ENCODE peak calls at places on chromosomes 13 and 19, in ten cellular contexts. One of them, this sample, is unnamed.

GRCh38 chr19:11179716-11180297 is 17.5 kb downstream of the KANK2 start:
- DNase-seq in nephron progenitor cell: no peak
- DNase-seq in left ventricle myocardium inferior: no peak
- DNase-seq in lower leg skin: no peak
- DNase-seq in GM20000: peak
- DNase-seq in HFF-Myc: no peak
- DNase-seq in RWPE2: no peak
- DNase-seq in uterus: no peak
- DNase-seq in psoas muscle: no peak
- DNase-seq in Peyer's patch: peak
- DNase-seq in this sample: no peak

GRCh38 chr13:39037410-39037879 is 444 bp downstream of the PROSER1 start:
- DNase-seq in uterus: no peak
- DNase-seq in left ventricle myocardium inferior: no peak
- DNase-seq in GM20000: no peak
- DNase-seq in nephron progenitor cell: no peak
- DNase-seq in RWPE2: no peak
- DNase-seq in psoas muscle: no peak
- DNase-seq in lower leg skin: peak
- DNase-seq in Peyer's patch: no peak
- DNase-seq in HFF-Myc: no peak
- DNase-seq in this sample: no peak

GRCh38 chr13:62194371-62194770 is 778.7 kb upstream of the PCDH20 start:
- DNase-seq in lower leg skin: no peak
- DNase-seq in Peyer's patch: no peak
- DNase-seq in nephron progenitor cell: no peak
- DNase-seq in uterus: no peak
- DNase-seq in psoas muscle: no peak
- DNase-seq in HFF-Myc: no peak
- DNase-seq in GM20000: no peak
- DNase-seq in left ventricle myocardium inferior: no peak
- DNase-seq in RWPE2: no peak
- DNase-seq in this sample: no peak

GRCh38 chr13:25300861-25301346 is 521 bp upstream of the NUP58 start:
- DNase-seq in uterus: peak
- DNase-seq in RWPE2: no peak
- DNase-seq in left ventricle myocardium inferior: peak
- DNase-seq in Peyer's patch: no peak
- DNase-seq in nephron progenitor cell: no peak
- DNase-seq in lower leg skin: no peak
- DNase-seq in GM20000: no peak
- DNase-seq in psoas muscle: peak
- DNase-seq in HFF-Myc: no peak
- DNase-seq in this sample: no peak

GRCh38 chr19:372306-372890 is 27.8 kb upstream of the MIER2 start:
- DNase-seq in psoas muscle: peak
- DNase-seq in RWPE2: no peak
- DNase-seq in left ventricle myocardium inferior: peak
- DNase-seq in HFF-Myc: peak
- DNase-seq in GM20000: no peak
- DNase-seq in nephron progenitor cell: no peak
- DNase-seq in uterus: no peak
- DNase-seq in lower leg skin: no peak
- DNase-seq in Peyer's patch: no peak
- DNase-seq in this sample: peak

GRCh38 chr13:49641810-49642291 is 13.5 kb downstream of the ARL11 start:
- DNase-seq in psoas muscle: peak
- DNase-seq in nephron progenitor cell: no peak
- DNase-seq in left ventricle myocardium inferior: peak
- DNase-seq in lower leg skin: peak
- DNase-seq in HFF-Myc: peak
- DNase-seq in Peyer's patch: no peak
- DNase-seq in RWPE2: no peak
- DNase-seq in GM20000: no peak
- DNase-seq in uterus: no peak
- DNase-seq in this sample: no peak

GRCh38 chr19:57914517-57914916 is 1.9 kb downstream of the ZNF417 start:
- DNase-seq in Peyer's patch: no peak
- DNase-seq in psoas muscle: no peak
- DNase-seq in uterus: no peak
- DNase-seq in lower leg skin: no peak
- DNase-seq in RWPE2: no peak
- DNase-seq in left ventricle myocardium inferior: no peak
- DNase-seq in GM20000: no peak
- DNase-seq in HFF-Myc: no peak
- DNase-seq in nephron progenitor cell: no peak
- DNase-seq in this sample: no peak

GRCh38 chr19:5718579-5719273 is 1.2 kb downstream of the LONP1 start:
- DNase-seq in Peyer's patch: no peak
- DNase-seq in GM20000: peak
- DNase-seq in lower leg skin: no peak
- DNase-seq in RWPE2: no peak
- DNase-seq in left ventricle myocardium inferior: no peak
- DNase-seq in uterus: no peak
- DNase-seq in nephron progenitor cell: no peak
- DNase-seq in psoas muscle: no peak
- DNase-seq in HFF-Myc: no peak
- DNase-seq in this sample: no peak

GRCh38 chr13:105678072-105678471 is 857.4 kb downstream of the EFNB2 start:
- DNase-seq in nephron progenitor cell: no peak
- DNase-seq in HFF-Myc: no peak
- DNase-seq in Peyer's patch: no peak
- DNase-seq in lower leg skin: no peak
- DNase-seq in GM20000: no peak
- DNase-seq in left ventricle myocardium inferior: no peak
- DNase-seq in RWPE2: no peak
- DNase-seq in psoas muscle: no peak
- DNase-seq in uterus: no peak
- DNase-seq in this sample: no peak

GRCh38 chr13:30704596-30704995 is 30.7 kb upstream of the ALOX5AP start:
- DNase-seq in Peyer's patch: no peak
- DNase-seq in left ventricle myocardium inferior: no peak
- DNase-seq in HFF-Myc: no peak
- DNase-seq in RWPE2: no peak
- DNase-seq in psoas muscle: no peak
- DNase-seq in GM20000: no peak
- DNase-seq in uterus: no peak
- DNase-seq in nephron progenitor cell: no peak
- DNase-seq in lower leg skin: no peak
- DNase-seq in this sample: peak

GRCh38 chr13:112670118-112670517 is 19.7 kb upstream of the ATP11A start:
- DNase-seq in Peyer's patch: no peak
- DNase-seq in GM20000: no peak
- DNase-seq in RWPE2: no peak
- DNase-seq in nephron progenitor cell: no peak
- DNase-seq in HFF-Myc: no peak
- DNase-seq in lower leg skin: no peak
- DNase-seq in uterus: no peak
- DNase-seq in psoas muscle: no peak
- DNase-seq in left ventricle myocardium inferior: no peak
- DNase-seq in this sample: no peak

GRCh38 chr19:45745606-45746005 is 12.4 kb downstream of the MEIOSIN start:
- DNase-seq in Peyer's patch: no peak
- DNase-seq in RWPE2: no peak
- DNase-seq in nephron progenitor cell: no peak
- DNase-seq in uterus: no peak
- DNase-seq in psoas muscle: no peak
- DNase-seq in HFF-Myc: no peak
- DNase-seq in lower leg skin: no peak
- DNase-seq in left ventricle myocardium inferior: no peak
- DNase-seq in GM20000: no peak
- DNase-seq in this sample: no peak

GRCh38 chr19:13241321-13242104 is 91.3 kb downstream of the IER2 start:
- DNase-seq in uterus: no peak
- DNase-seq in GM20000: no peak
- DNase-seq in nephron progenitor cell: no peak
- DNase-seq in Peyer's patch: peak
- DNase-seq in psoas muscle: no peak
- DNase-seq in RWPE2: no peak
- DNase-seq in lower leg skin: no peak
- DNase-seq in HFF-Myc: no peak
- DNase-seq in left ventricle myocardium inferior: no peak
- DNase-seq in this sample: no peak
- TF ChIP-seq CTCF in uterus: no peak
- TF ChIP-seq CTCF in GM20000: peak
- TF ChIP-seq CTCF in nephron progenitor cell: no peak
- TF ChIP-seq CTCF in Peyer's patch: no peak
- TF ChIP-seq CTCF in psoas muscle: no peak
- TF ChIP-seq CTCF in RWPE2: no peak
- TF ChIP-seq CTCF in lower leg skin: no peak
- TF ChIP-seq CTCF in HFF-Myc: no peak
- TF ChIP-seq CTCF in left ventricle myocardium inferior: no peak
- TF ChIP-seq CTCF in this sample: no peak

GRCh38 chr19:21912654-21913053 is 76.7 kb upstream of the ZNF43 start:
- DNase-seq in left ventricle myocardium inferior: no peak
- DNase-seq in uterus: no peak
- DNase-seq in GM20000: no peak
- DNase-seq in HFF-Myc: no peak
- DNase-seq in lower leg skin: no peak
- DNase-seq in nephron progenitor cell: no peak
- DNase-seq in Peyer's patch: no peak
- DNase-seq in psoas muscle: no peak
- DNase-seq in RWPE2: no peak
- DNase-seq in this sample: no peak
- TF ChIP-seq CTCF in left ventricle myocardium inferior: no peak
- TF ChIP-seq CTCF in uterus: no peak
- TF ChIP-seq CTCF in GM20000: no peak
- TF ChIP-seq CTCF in HFF-Myc: no peak
- TF ChIP-seq CTCF in lower leg skin: no peak
- TF ChIP-seq CTCF in nephron progenitor cell: no peak
- TF ChIP-seq CTCF in Peyer's patch: no peak
- TF ChIP-seq CTCF in psoas muscle: no peak
- TF ChIP-seq CTCF in RWPE2: no peak
- TF ChIP-seq CTCF in this sample: no peak

GRCh38 chr13:41654800-41655199 is 197.4 kb downstream of the RGCC start:
- DNase-seq in GM20000: no peak
- DNase-seq in left ventricle myocardium inferior: no peak
- DNase-seq in lower leg skin: no peak
- DNase-seq in HFF-Myc: no peak
- DNase-seq in RWPE2: no peak
- DNase-seq in nephron progenitor cell: no peak
- DNase-seq in Peyer's patch: no peak
- DNase-seq in uterus: no peak
- DNase-seq in psoas muscle: no peak
- DNase-seq in this sample: no peak

GRCh38 chr13:41655997-41656396 is 198.6 kb downstream of the RGCC start:
- DNase-seq in lower leg skin: no peak
- DNase-seq in Peyer's patch: no peak
- DNase-seq in GM20000: no peak
- DNase-seq in psoas muscle: no peak
- DNase-seq in uterus: no peak
- DNase-seq in RWPE2: no peak
- DNase-seq in nephron progenitor cell: no peak
- DNase-seq in HFF-Myc: no peak
- DNase-seq in left ventricle myocardium inferior: no peak
- DNase-seq in this sample: no peak

GRCh38 chr13:41650706-41651105 is 193.4 kb downstream of the RGCC start:
- DNase-seq in GM20000: no peak
- DNase-seq in RWPE2: no peak
- DNase-seq in HFF-Myc: no peak
- DNase-seq in Peyer's patch: no peak
- DNase-seq in nephron progenitor cell: no peak
- DNase-seq in left ventricle myocardium inferior: no peak
- DNase-seq in lower leg skin: no peak
- DNase-seq in psoas muscle: no peak
- DNase-seq in uterus: no peak
- DNase-seq in this sample: no peak

GRCh38 chr13:41651413-41652068 is 194.2 kb downstream of the RGCC start:
- DNase-seq in GM20000: no peak
- DNase-seq in HFF-Myc: no peak
- DNase-seq in nephron progenitor cell: no peak
- DNase-seq in psoas muscle: no peak
- DNase-seq in left ventricle myocardium inferior: no peak
- DNase-seq in lower leg skin: peak
- DNase-seq in uterus: no peak
- DNase-seq in RWPE2: no peak
- DNase-seq in Peyer's patch: no peak
- DNase-seq in this sample: no peak

DNA sequence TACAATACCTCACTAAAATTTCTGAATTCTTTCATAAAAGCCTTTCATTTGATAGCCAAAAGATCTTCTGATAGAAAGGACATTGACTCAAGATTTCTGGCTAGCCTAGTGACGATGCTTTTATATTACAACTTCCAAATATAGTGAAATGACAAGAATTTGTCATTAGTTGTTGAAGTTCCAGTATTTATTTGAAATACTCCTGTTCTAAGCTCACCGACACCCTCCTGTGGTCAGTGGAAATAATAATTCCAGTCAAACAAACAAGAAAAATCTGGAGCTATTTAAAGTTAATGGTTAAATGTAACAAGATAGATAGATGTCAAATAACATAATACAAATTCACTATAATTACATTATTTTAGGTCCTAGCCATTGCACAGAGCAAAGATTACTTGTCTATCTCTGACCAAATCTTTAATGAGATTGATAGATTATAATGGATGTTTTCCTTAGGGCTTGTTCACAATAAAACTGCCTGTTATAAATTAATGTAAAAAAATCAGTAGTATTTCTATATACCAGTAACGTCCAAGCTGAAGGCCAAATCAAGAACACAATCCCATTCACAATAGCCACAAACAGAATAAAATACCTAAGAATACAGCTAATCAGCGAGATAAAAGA is 195.5 kb downstream of the RGCC start:
- DNase-seq in nephron progenitor cell: peak
- DNase-seq in lower leg skin: no peak
- DNase-seq in uterus: peak
- DNase-seq in HFF-Myc: no peak
- DNase-seq in Peyer's patch: no peak
- DNase-seq in psoas muscle: no peak
- DNase-seq in RWPE2: no peak
- DNase-seq in left ventricle myocardium inferior: no peak
- DNase-seq in GM20000: peak
- DNase-seq in this sample: no peak
- TF ChIP-seq CTCF in nephron progenitor cell: peak
- TF ChIP-seq CTCF in lower leg skin: no peak
- TF ChIP-seq CTCF in uterus: peak
- TF ChIP-seq CTCF in HFF-Myc: peak
- TF ChIP-seq CTCF in Peyer's patch: peak
- TF ChIP-seq CTCF in psoas muscle: peak
- TF ChIP-seq CTCF in RWPE2: peak
- TF ChIP-seq CTCF in left ventricle myocardium inferior: peak
- TF ChIP-seq CTCF in GM20000: peak
- TF ChIP-seq CTCF in this sample: peak

DNA sequence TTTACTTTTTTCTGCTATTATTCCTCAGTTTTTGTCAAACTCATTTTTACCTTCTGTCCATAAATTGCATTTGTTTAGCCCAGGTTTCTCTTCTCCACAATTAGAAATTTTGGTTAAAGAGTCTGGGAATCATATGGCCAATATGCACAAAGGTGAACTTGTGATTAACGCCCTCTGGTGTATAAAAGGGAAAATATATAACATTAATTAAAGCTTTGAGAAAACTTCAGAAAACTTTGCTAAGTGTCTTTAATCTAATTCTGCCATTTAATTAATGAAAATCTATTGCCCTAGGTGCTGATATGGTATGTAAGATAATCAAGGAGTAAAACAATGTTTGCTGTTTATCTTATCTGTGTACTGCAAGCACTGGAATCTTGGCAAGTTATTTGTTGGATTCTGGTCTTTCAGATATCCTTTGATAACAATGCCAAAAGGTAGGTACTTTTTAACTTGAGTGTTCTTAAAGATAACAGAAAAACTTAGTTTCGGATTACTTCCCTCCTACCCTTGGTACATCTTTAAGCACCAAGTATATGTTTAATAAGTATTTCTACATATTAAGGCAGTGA is 402.6 kb downstream of the SUCLA2 start:
- DNase-seq in lower leg skin: no peak
- DNase-seq in psoas muscle: no peak
- DNase-seq in nephron progenitor cell: no peak
- DNase-seq in left ventricle myocardium inferior: no peak
- DNase-seq in RWPE2: no peak
- DNase-seq in HFF-Myc: no peak
- DNase-seq in GM20000: no peak
- DNase-seq in Peyer's patch: no peak
- DNase-seq in uterus: no peak
- DNase-seq in this sample: no peak
- TF ChIP-seq CTCF in lower leg skin: no peak
- TF ChIP-seq CTCF in psoas muscle: no peak
- TF ChIP-seq CTCF in nephron progenitor cell: no peak
- TF ChIP-seq CTCF in left ventricle myocardium inferior: peak
- TF ChIP-seq CTCF in RWPE2: peak
- TF ChIP-seq CTCF in HFF-Myc: peak
- TF ChIP-seq CTCF in GM20000: no peak
- TF ChIP-seq CTCF in Peyer's patch: no peak
- TF ChIP-seq CTCF in uterus: peak
- TF ChIP-seq CTCF in this sample: peak